ENCODE peak calls at places on chromosomes 7 and 10, in four cellular contexts. L, F, W and U are unnamed samples.

GRCh38 chr7:117950601-117951278 is 77.5 kb upstream of the CTTNBP2 start:
- DNase-seq in L (no peak), F (no peak), W (peak; percentile 61), U (no peak)

GRCh38 chr7:75650062-75650461 is 88.7 kb downstream of the HIP1 start:
- DNase-seq in L (no peak), F (no peak), W (no peak), U (peak; percentile 81)

GRCh38 chr7:23938937-23939552 is 229.0 kb downstream of the STK31 start:
- DNase-seq in L (no peak), F (no peak), W (peak; percentile 64), U (no peak)

GRCh38 chr10:62022830-62023229 is 121.3 kb downstream of the ARID5B start:
- DNase-seq in L (no peak), F (no peak), W (no peak), U (no peak)

GRCh38 chr10:78916227-78916626 is 152.5 kb upstream of the ZMIZ1 start:
- DNase-seq in L (peak; percentile 44), F (no peak), W (no peak), U (no peak)

GRCh38 chr7:116211913-116212596 is 1.7 kb downstream of the TES start:
- DNase-seq in L (no peak), F (no peak), W (no peak), U (no peak)

GRCh38 chr10:74738985-74739567 is 87.3 kb upstream of the KAT6B start:
- DNase-seq in L (no peak), F (no peak), W (peak; percentile 71), U (no peak)

GRCh38 chr7:86644282-86645173 is 819 bp downstream of the GRM3 start:
- DNase-seq in L (peak; percentile 46), F (no peak), W (no peak), U (peak; percentile 65)

GRCh38 chr7:25852249-25852994 is 299.6 kb upstream of the NFE2L3 start:
- DNase-seq in L (no peak), F (no peak), W (no peak), U (peak; percentile 80)

GRCh38 chr7:211715-212058 is 19.3 kb downstream of the FAM20C start:
- DNase-seq in L (no peak), F (no peak), W (no peak), U (no peak)

GRCh38 chr7:116933465-116933864 is 19.8 kb upstream of the ST7 start:
- DNase-seq in L (no peak), F (no peak), W (no peak), U (no peak)

GRCh38 chr7:37081436-37081835 is 357.1 kb upstream of the AOAH start:
- DNase-seq in L (no peak), F (no peak), W (no peak), U (no peak)

GRCh38 chr7:120842131-120842621 is 15.8 kb downstream of the TSPAN12 start:
- DNase-seq in L (no peak), F (no peak), W (no peak), U (no peak)

GRCh38 chr7:104469135-104469820 is 140.9 kb downstream of the LHFPL3 start:
- DNase-seq in L (no peak), F (no peak), W (no peak), U (no peak)

GRCh38 chr10:112435013-112435619 is 11.6 kb downstream of the ZDHHC6 start:
- DNase-seq in L (no peak), F (no peak), W (peak; percentile 60), U (no peak)

GRCh38 chr7:117210366-117210765 is 112.5 kb downstream of the WNT2 start:
- DNase-seq in L (no peak), F (no peak), W (no peak), U (no peak)

GRCh38 chr10:99779335-99779734 is 3.1 kb upstream of the ABCC2 start:
- DNase-seq in L (no peak), F (no peak), W (peak; percentile 59), U (no peak)

GRCh38 chr10:77201135-77202111 is 436.2 kb downstream of the KCNMA1 start:
- DNase-seq in L (no peak), F (no peak), W (no peak), U (no peak)

GRCh38 chr10:1213252-1213651 is 157.1 kb downstream of the WDR37 start:
- DNase-seq in L (no peak), F (no peak), W (no peak), U (no peak)

GRCh38 chr7:115546790-115547189 is 483.8 kb downstream of the TFEC start:
- DNase-seq in L (no peak), F (no peak), W (peak; percentile 61), U (no peak)

GRCh38 chr10:103733002-103733419 is 122.4 kb downstream of the SH3PXD2A start:
- DNase-seq in L (no peak), F (no peak), W (no peak), U (no peak)

GRCh38 chr10:13865758-13866491 is 279.2 kb downstream of the PRPF18 start:
- DNase-seq in L (no peak), F (no peak), W (peak; percentile 86), U (no peak)

GRCh38 chr7:30805931-30806330 is 34.7 kb downstream of the MINDY4 start:
- DNase-seq in L (no peak), F (no peak), W (no peak), U (no peak)

GRCh38 chr10:34736976-34737771 is 77.9 kb downstream of the PARD3 start:
- DNase-seq in L (no peak), F (no peak), W (no peak), U (no peak)

DNA sequence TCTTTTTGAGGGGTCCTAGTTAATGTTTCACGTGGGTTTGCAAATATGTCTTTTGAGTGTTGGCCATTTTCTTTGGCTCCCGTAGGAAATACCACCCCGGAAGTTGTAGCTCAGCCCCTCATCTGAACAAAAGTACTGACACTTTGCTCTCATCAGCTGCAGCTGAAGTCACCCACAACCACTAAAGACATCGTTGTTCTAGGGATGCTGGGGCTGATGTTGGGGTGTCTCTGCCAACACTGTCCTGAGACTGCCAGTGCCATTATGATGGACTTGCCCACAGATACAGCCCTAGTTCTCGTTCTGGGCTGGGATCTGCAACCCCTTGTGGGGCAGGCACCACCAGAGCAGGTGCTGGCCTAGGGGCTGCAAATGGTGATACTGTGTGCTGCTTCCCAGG is 82.6 kb upstream of the ARHGAP21 start:
- DNase-seq in L (peak; percentile 25), F (no peak), W (no peak), U (no peak)
- H3K27ac ChIP-seq in L (peak overlapping the region; percentile 96), F (no peak overlapping the region), W (no peak overlapping the region), U (no peak overlapping the region)

GRCh38 chr7:113370910-113371309 is 252.6 kb upstream of the SMIM30 start:
- DNase-seq in L (no peak), F (no peak), W (no peak), U (no peak)
- H3K27me3 ChIP-seq in L (no peaks in the 10 kb centered on the region), F (no peaks in the 10 kb centered on the region), W (no peaks in the 10 kb centered on the region), U (no peaks in the 10 kb centered on the region)

DNA sequence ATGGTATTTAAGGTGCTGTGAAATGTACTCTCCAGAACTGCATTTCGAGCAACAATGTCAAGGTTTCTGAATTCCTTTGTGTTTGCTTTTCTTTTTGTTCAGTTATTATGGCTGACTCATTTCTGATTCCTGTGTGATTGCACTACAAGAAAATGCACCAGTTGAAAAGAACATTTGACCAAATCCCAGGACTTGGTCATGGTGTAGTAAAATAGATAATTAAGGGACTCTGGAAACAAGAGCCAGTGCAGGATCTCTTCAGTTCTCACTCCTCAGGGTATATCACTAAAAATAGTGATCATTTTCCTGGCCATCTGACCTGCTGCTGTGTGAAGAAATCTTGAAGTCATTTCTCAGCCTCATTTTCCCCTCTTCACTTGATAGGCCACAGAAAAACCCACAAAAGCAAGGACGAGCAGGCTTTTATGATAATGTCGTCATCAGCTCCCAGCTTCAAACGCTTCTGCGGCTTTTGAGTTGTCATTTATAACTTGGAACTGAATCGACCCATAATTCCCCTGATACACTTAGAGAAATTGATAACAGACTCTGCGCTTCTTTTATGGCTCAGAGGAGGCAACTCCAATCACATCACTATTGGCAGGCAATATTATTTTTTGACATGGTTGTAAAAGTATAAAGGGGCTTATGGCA is 274.7 kb downstream of the HDAC9 start:
- DNase-seq in L (no peak), F (no peak), W (peak; percentile 74), U (no peak)
- H3K27ac ChIP-seq in L (no peak overlapping the region), F (no peak overlapping the region), W (peak overlapping the region; percentile 53), U (no peak overlapping the region)

GRCh38 chr10:130455791-130456190 is 319.6 kb downstream of the GLRX3 start:
- DNase-seq in L (no peak), F (no peak), W (no peak), U (no peak)
- H3K27me3 ChIP-seq in L (peaks cover 19% of the 10 kb centered on the region), F (no peaks in the 10 kb centered on the region), W (no peaks in the 10 kb centered on the region), U (peaks cover 46% of the 10 kb centered on the region)

DNA sequence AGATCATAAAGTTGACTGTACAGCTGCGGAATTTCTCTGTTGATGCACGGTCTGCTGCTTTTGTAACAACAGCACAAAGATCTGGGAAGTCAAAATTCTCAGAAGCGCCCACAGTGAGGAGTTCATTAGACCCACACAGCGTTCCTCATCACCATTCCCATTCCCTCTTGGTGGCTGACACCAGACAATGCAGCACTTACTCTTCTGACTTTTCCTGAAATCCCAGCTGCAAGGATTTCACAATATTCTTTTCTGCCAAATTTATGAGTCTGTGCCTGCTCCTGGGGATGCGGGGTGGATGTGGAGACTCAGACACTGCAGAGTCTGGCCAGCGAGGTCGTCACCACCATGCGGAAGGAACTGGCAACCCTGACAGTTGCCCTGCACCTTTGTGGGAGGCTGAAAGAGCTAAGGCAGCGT is 233.9 kb downstream of the FANK1 start:
- DNase-seq in L (no peak), F (no peak), W (no peak), U (no peak)
- H3K27ac ChIP-seq in L (no peak overlapping the region), F (no peak overlapping the region), W (no peak overlapping the region), U (no peak overlapping the region)

DNA sequence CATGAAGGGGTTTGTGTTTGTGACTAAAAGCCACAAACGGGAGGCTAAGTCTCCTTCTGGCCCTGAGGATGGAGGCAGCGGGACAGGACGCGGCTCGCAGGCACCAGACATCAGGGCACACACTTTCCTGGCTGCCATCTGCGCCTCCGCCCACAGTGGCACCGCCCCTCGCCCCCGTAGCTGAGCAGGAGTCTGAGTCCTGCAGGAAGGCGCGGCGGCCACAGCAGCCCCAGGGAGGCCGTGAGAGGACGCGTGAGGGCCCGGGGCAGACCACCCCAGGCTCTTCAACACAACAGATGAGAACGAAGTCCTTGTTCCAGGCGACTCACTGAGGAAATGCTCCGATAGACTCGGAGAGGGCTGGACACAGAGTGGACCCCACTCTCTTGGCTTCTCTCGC is 6.6 kb downstream of the ADGRA1 start:
- DNase-seq in L (no peak), F (no peak), W (no peak), U (no peak)
- H3K27me3 ChIP-seq in L (peaks cover 4% of the 10 kb centered on the region), F (no peaks in the 10 kb centered on the region), W (peaks cover 88% of the 10 kb centered on the region), U (peaks cover 75% of the 10 kb centered on the region)

DNA sequence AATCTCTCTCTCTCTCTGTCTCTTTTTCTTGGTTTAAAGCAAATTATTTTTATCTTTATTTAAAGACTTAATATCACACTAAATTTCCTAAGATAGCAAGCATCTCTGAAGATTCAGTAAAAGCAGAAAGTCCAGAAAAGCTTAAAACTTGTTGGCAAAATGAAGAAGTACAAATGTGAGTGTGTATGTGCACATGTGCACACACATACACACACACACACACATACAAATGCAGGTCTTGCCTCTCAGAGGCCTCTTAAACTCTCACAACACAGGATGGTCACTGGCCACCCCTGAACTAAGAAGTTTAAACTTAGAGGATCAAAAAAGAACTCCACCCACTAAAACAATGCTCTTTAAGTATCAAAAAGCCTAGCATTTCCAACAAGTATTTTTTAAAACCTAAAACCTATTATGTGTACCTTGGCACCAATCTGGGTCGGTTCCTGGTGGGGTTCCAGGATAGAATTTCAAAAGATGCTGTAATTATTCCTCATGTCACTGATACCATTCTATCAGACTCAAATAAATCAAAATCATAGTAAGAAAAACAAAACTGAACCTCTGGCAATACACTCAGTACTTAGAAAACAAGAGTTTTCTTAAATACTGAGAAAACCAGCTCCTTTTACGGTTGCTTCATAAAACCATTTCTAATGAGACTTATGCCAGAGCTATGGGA is 55.0 kb downstream of the SORBS1 start:
- DNase-seq in L (no peak), F (no peak), W (no peak), U (no peak)
- H3K27ac ChIP-seq in L (peak overlapping the region; percentile 62), F (peak overlapping the region; percentile 92), W (no peak overlapping the region), U (no peak overlapping the region)